ENCODE peak calls at places on chromosomes 6 and 20, in ten cellular contexts. R, N, W, O, Z, L, T, U, G and F are unnamed samples.

GRCh38 chr6:158402184-158402583 is 89.9 kb downstream of the TULP4 start:
- DNase-seq in R (no peak), N (no peak), W (no peak), O (no peak), Z (no peak), L (no peak), T (no peak), U (no peak), G (no peak), F (no peak)

GRCh38 chr20:54649511-54649962 is 174.1 kb downstream of the DOK5 start:
- DNase-seq in R (peak), N (peak), W (peak), O (peak), Z (peak), L (peak), T (peak), U (peak), G (peak), F (peak)

GRCh38 chr6:122033564-122034181 is 365.8 kb upstream of the HSF2 start:
- DNase-seq in R (no peak), N (peak), W (no peak), O (peak), Z (peak), L (no peak), T (no peak), U (peak), G (no peak), F (peak)

GRCh38 chr6:111642463-111643158 is 36.9 kb upstream of the TRAF3IP2 start:
- DNase-seq in R (peak), N (peak), W (peak), O (peak), Z (peak), L (peak), T (peak), U (peak), G (no peak), F (peak)

GRCh38 chr20:34907616-34908469 is 31.4 kb downstream of the ACSS2 start:
- DNase-seq in R (no peak), N (peak), W (peak), O (peak), Z (peak), L (peak), T (peak), U (peak), G (no peak), F (peak)

GRCh38 chr6:25171301-25171700 is 107.9 kb upstream of the CARMIL1 start:
- DNase-seq in R (no peak), N (no peak), W (no peak), O (peak), Z (no peak), L (no peak), T (no peak), U (no peak), G (no peak), F (no peak)

GRCh38 chr20:39946053-39946810 is 742.8 kb downstream of the MAFB start:
- DNase-seq in R (no peak), N (no peak), W (no peak), O (no peak), Z (no peak), L (no peak), T (no peak), U (no peak), G (no peak), F (no peak)

GRCh38 chr6:54655162-54655561 is 191.4 kb upstream of the FAM83B start:
- DNase-seq in R (no peak), N (no peak), W (no peak), O (no peak), Z (no peak), L (no peak), T (no peak), U (no peak), G (no peak), F (peak)

GRCh38 chr6:35251949-35252348 is 7.6 kb upstream of the ZNF76 start:
- DNase-seq in R (no peak), N (no peak), W (no peak), O (no peak), Z (no peak), L (no peak), T (no peak), U (no peak), G (no peak), F (no peak)

GRCh38 chr6:35248965-35249364 is 10.6 kb upstream of the ZNF76 start:
- DNase-seq in R (no peak), N (no peak), W (no peak), O (no peak), Z (no peak), L (no peak), T (no peak), U (no peak), G (no peak), F (no peak)

GRCh38 chr6:35244551-35244950 is 15.0 kb upstream of the ZNF76 start:
- DNase-seq in R (no peak), N (no peak), W (no peak), O (no peak), Z (no peak), L (no peak), T (no peak), U (no peak), G (no peak), F (no peak)

GRCh38 chr6:35248300-35248699 is 11.2 kb upstream of the ZNF76 start:
- DNase-seq in R (no peak), N (no peak), W (no peak), O (no peak), Z (peak), L (no peak), T (no peak), U (no peak), G (no peak), F (no peak)

GRCh38 chr6:35247642-35248231 is 11.8 kb upstream of the ZNF76 start:
- DNase-seq in R (no peak), N (no peak), W (no peak), O (no peak), Z (no peak), L (no peak), T (no peak), U (no peak), G (no peak), F (no peak)
- TF ChIP-seq CTCF in R (no peak), N (no peak), W (no peak), O (no peak), Z (no peak), L (no peak), T (no peak), U (no peak), G (no peak), F (no peak)

GRCh38 chr6:34679552-34680255 is 16.9 kb downstream of the ILRUN start:
- DNase-seq in R (no peak), N (peak), W (no peak), O (no peak), Z (no peak), L (no peak), T (no peak), U (peak), G (no peak), F (no peak)
- H3K27ac ChIP-seq in R (no peak), N (no peak), W (no peak), O (no peak), Z (no peak), L (no peak), T (no peak), U (peak), G (peak), F (no peak)

DNA sequence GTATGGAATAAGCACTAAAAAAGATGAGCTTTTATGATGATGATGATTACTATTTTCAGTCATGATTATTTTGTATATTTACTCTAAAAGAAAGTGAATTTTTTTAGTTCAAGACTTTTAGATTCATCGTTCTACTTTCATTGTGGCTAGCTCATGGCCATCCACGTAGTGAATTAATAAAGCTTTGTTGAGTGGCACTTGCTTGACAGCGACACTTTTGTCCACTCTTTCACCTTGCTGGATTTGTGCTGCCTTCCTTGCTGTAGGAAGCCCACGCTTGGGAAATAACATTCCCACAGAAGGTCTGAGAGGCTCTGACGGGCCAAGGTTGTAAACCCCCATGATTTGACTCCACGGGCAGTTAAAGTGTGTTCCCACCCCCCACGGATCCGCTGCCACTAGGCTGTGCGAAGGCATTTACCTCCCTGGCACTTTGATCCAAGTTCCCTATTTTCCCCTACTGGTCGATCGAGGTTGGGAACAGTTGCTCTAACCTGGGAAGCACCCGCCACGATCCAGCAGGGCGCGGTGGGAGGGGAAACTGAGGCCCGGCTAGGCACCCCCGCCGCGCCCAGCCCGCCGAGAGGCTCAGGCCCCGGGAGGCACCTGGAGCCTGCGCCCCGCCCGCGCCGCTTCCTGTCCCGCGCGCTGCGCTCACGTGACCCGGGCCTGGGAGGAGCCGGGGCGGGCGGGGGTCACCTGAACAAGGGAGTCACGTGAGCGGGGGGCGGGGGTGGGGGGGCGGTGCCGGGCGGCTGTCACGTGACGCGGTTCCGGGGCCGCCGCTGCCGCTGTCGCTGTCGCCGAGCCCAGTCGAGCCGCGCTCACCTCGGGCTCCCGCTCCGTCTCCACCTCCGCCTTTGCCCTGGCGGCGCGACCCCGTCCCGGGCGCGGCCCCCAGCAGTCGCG is at the start of gene IGF2R:
- DNase-seq in R (peak), N (peak), W (peak), O (peak), Z (peak), L (peak), T (peak), U (peak), G (peak), F (peak)
- TF ChIP-seq CTCF in R (peak), N (no peak), W (no peak), O (no peak), Z (peak), L (peak), T (peak), U (peak), G (no peak), F (no peak)

GRCh38 chr6:150929403-150929802 is 63.9 kb downstream of the MTHFD1L start:
- DNase-seq in R (no peak), N (no peak), W (no peak), O (no peak), Z (no peak), L (no peak), T (no peak), U (no peak), G (no peak), F (no peak)

GRCh38 chr6:150930816-150931215 is 65.3 kb downstream of the MTHFD1L start:
- DNase-seq in R (no peak), N (peak), W (no peak), O (no peak), Z (peak), L (no peak), T (no peak), U (no peak), G (no peak), F (no peak)

GRCh38 chr6:150934380-150934779 is 68.9 kb downstream of the MTHFD1L start:
- DNase-seq in R (no peak), N (peak), W (no peak), O (peak), Z (peak), L (no peak), T (no peak), U (peak), G (no peak), F (no peak)

GRCh38 chr6:150936021-150936555 is 70.6 kb downstream of the MTHFD1L start:
- DNase-seq in R (no peak), N (no peak), W (no peak), O (no peak), Z (no peak), L (no peak), T (no peak), U (no peak), G (no peak), F (no peak)

DNA sequence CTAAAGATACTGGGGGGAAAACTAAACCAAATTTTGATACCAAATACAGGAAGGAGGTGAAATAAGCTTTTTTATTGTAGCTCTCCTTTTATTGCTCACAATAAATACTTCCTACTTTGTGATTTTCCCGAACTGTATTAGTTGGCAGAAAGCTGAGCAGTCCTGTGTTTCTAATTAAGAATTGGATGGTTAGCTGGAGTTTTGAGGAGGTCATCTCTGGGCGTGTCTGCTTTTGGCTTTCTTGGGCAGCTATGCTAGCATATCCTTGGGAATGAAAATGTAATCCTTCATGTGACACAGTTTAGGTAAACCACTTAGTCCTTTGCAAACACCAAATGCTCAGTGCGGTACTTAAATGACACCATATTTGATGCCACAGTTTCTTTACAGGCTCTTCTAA is 67.5 kb downstream of the MTHFD1L start:
- DNase-seq in R (no peak), N (peak), W (no peak), O (no peak), Z (no peak), L (no peak), T (no peak), U (no peak), G (no peak), F (no peak)
- H3K27ac ChIP-seq in R (no peak), N (peak), W (no peak), O (no peak), Z (peak), L (no peak), T (no peak), U (no peak), G (no peak), F (no peak)